ENCODE peak calls at places on chromosomes 13 and 19, in nine cellular contexts. I is glutamatergic neuron, C is gastrocnemius medialis, L is ACHN, O is H4, J is tibial nerve, Q is pancreas, R is hepatic stellate cell, T is mucosa of descending colon. A is an unnamed sample.

GRCh38 chr13:21674271-21675009 is 3.6 kb downstream of the FGF9 start:
- DNase-seq in I (peak), C (no peak), L (no peak), O (no peak), J (no peak), Q (peak), R (no peak), T (peak), A (no peak)

GRCh38 chr13:42170029-42170428 is 101.9 kb upstream of the AKAP11 start:
- DNase-seq in I (no peak), C (no peak), L (no peak), O (no peak), J (no peak), Q (no peak), R (no peak), T (no peak), A (no peak)

GRCh38 chr13:106524108-106524507 is 11.4 kb downstream of the EFNB2 start:
- DNase-seq in I (no peak), C (no peak), L (no peak), O (no peak), J (no peak), Q (no peak), R (no peak), T (no peak), A (no peak)

GRCh38 chr19:55212447-55212846 is 3.1 kb upstream of the PTPRH start:
- DNase-seq in I (peak), C (no peak), L (peak), O (peak), J (no peak), Q (no peak), R (no peak), T (peak), A (no peak)

GRCh38 chr19:42292042-42292960 is 9.6 kb upstream of the PRR19 start:
- DNase-seq in I (peak), C (no peak), L (no peak), O (no peak), J (no peak), Q (no peak), R (no peak), T (no peak), A (no peak)

GRCh38 chr19:38701455-38702063 is 42.7 kb downstream of the CAPN12 start:
- DNase-seq in I (no peak), C (no peak), L (no peak), O (no peak), J (no peak), Q (no peak), R (no peak), T (peak), A (no peak)

GRCh38 chr19:21604941-21605548 is 99.6 kb downstream of the ZNF429 start:
- DNase-seq in I (no peak), C (no peak), L (no peak), O (no peak), J (no peak), Q (no peak), R (no peak), T (peak), A (no peak)

GRCh38 chr13:93227280-93227905 is 786 bp downstream of the GPC6 start:
- DNase-seq in I (peak), C (no peak), L (peak), O (peak), J (peak), Q (no peak), R (peak), T (peak), A (peak)

GRCh38 chr13:108121406-108121805 is 93.9 kb downstream of the LIG4 start:
- DNase-seq in I (no peak), C (no peak), L (no peak), O (no peak), J (no peak), Q (no peak), R (no peak), T (peak), A (no peak)

GRCh38 chr13:26221721-26222522 is at the start of gene RNF6:
- DNase-seq in I (peak), C (peak), L (peak), O (peak), J (peak), Q (peak), R (peak), T (peak), A (peak)

GRCh38 chr13:113219311-113219940 is 10.0 kb downstream of the CUL4A start:
- DNase-seq in I (no peak), C (no peak), L (no peak), O (no peak), J (no peak), Q (no peak), R (no peak), T (no peak), A (no peak)

GRCh38 chr19:35858311-35858710 is 1.6 kb downstream of the KIRREL2 start:
- DNase-seq in I (no peak), C (no peak), L (no peak), O (no peak), J (no peak), Q (no peak), R (no peak), T (no peak), A (no peak)

GRCh38 chr13:110529522-110530311 is 31.8 kb downstream of the RAB20 start:
- DNase-seq in I (no peak), C (no peak), L (no peak), O (no peak), J (no peak), Q (peak), R (no peak), T (no peak), A (no peak)